ENCODE peak calls at places on chromosomes 12 and 14, in five cellular contexts. I, E, Y, W and D are unnamed samples.

GRCh38 chr12:82124711-82125110 is 233.5 kb downstream of the CCDC59 start:
- DNase-seq in Y (peak), W (no peak), E (no peak), I (no peak), D (no peak)

GRCh38 chr14:101373690-101374295 is 187.5 kb upstream of the DIO3 start:
- DNase-seq in W (no peak), Y (no peak), E (no peak), I (no peak), D (no peak)

GRCh38 chr12:13254311-13254710 is 57.8 kb downstream of the EMP1 start:
- DNase-seq in Y (no peak), I (no peak), E (no peak), W (no peak), D (no peak)

GRCh38 chr12:12839886-12840285 is 26.7 kb downstream of the DDX47 start:
- DNase-seq in I (peak), Y (peak), W (no peak), E (peak), D (no peak)

GRCh38 chr14:76777721-76778120 is 16.5 kb downstream of the VASH1 start:
- DNase-seq in I (no peak), W (no peak), E (no peak), Y (no peak), D (no peak)

GRCh38 chr12:5390174-5390799 is 41.6 kb upstream of the NTF3 start:
- DNase-seq in W (no peak), E (peak), Y (no peak), I (no peak), D (no peak)

GRCh38 chr12:92297405-92297804 is 151.8 kb upstream of the BTG1 start:
- DNase-seq in E (no peak), W (no peak), I (no peak), Y (no peak), D (no peak)

GRCh38 chr14:70280931-70281330 is 78.6 kb downstream of the COX16 start:
- DNase-seq in I (no peak), Y (no peak), W (no peak), E (no peak), D (no peak)

GRCh38 chr14:37585971-37586759 is 8.9 kb downstream of the FOXA1 start:
- DNase-seq in W (no peak), Y (no peak), E (no peak), I (no peak), D (no peak)

GRCh38 chr12:11947218-11947617 is 123.5 kb upstream of the BCL2L14 start:
- DNase-seq in Y (no peak), E (no peak), W (no peak), I (no peak), D (no peak)

GRCh38 chr14:34548472-34548981 is 9.0 kb upstream of the EAPP start:
- DNase-seq in E (peak), W (no peak), Y (no peak), I (no peak), D (no peak)